ENCODE peak calls at places on chromosomes 5 and 9, in eight cellular contexts. Y is heart left ventricle, M is GM12865, T is BJ, Q is lower leg skin, F is bronchial epithelial cell, N is IMR-90, S is fibroblast of pulmonary artery. L is an unnamed sample.

GRCh38 chr9:107739601-107740082 is 250.1 kb upstream of the KLF4 start:
- DNase-seq in Y (peak; percentile 71), M (no peak), T (no peak), Q (peak; percentile 92), F (peak; percentile 83), N (peak; percentile 15), S (peak; percentile 78), L (no peak)

GRCh38 chr9:96655198-96655851 is at the start of gene PRXL2C:
- DNase-seq in Y (peak; percentile 91), M (peak; percentile 72), T (peak; percentile 17), Q (peak; percentile 97), F (peak; percentile 49), N (peak; percentile 52), S (peak; percentile 63), L (peak; percentile 60)

GRCh38 chr5:68178579-68178978 is 37.0 kb upstream of the PIK3R1 start:
- DNase-seq in Y (no peak), M (no peak), T (no peak), Q (no peak), F (peak; percentile 73), N (no peak), S (peak; percentile 11), L (no peak)

GRCh38 chr5:152072076-152072475 is 147.4 kb upstream of the GLRA1 start:
- DNase-seq in Y (no peak), M (no peak), T (no peak), Q (no peak), F (no peak), N (no peak), S (peak; percentile 50), L (no peak)

GRCh38 chr5:77869115-77869798 is 93.1 kb upstream of the TBCA start:
- DNase-seq in Y (no peak), M (no peak), T (no peak), Q (no peak), F (no peak), N (no peak), S (no peak), L (no peak)

GRCh38 chr5:74161171-74161570 is 479.4 kb downstream of the ENC1 start:
- DNase-seq in Y (no peak), M (no peak), T (no peak), Q (no peak), F (no peak), N (peak; percentile 4), S (no peak), L (no peak)

GRCh38 chr5:7876867-7877266 is 7.9 kb downstream of the MTRR start:
- DNase-seq in Y (no peak), M (peak; percentile 48), T (no peak), Q (no peak), F (peak; percentile 70), N (peak; percentile 75), S (peak; percentile 24), L (no peak)

GRCh38 chr5:66877843-66878242 is 281.6 kb downstream of the MAST4 start:
- DNase-seq in Y (no peak), M (no peak), T (no peak), Q (no peak), F (peak; percentile 69), N (peak; percentile 47), S (peak; percentile 37), L (no peak)

GRCh38 chr5:160390787-160391696 is 8.8 kb downstream of the FAM200C start:
- DNase-seq in Y (no peak), M (peak; percentile 11), T (no peak), Q (no peak), F (peak; percentile 26), N (peak; percentile 36), S (peak; percentile 50), L (no peak)

GRCh38 chr5:146628950-146629349 is 113.0 kb upstream of the GPR151 start:
- DNase-seq in Y (no peak), M (no peak), T (no peak), Q (no peak), F (no peak), N (no peak), S (no peak), L (no peak)

GRCh38 chr5:123429993-123430392 is 6.8 kb upstream of the CEP120 start:
- DNase-seq in Y (no peak), M (no peak), T (no peak), Q (no peak), F (peak; percentile 98), N (peak; percentile 94), S (peak; percentile 98), L (no peak)

GRCh38 chr5:126449751-126450271 is 26.6 kb downstream of the GRAMD2B start:
- DNase-seq in Y (no peak), M (peak; percentile 87), T (no peak), Q (no peak), F (peak; percentile 99), N (peak; percentile 77), S (peak; percentile 63), L (no peak)

GRCh38 chr9:83976372-83976771 is 3.6 kb downstream of the HNRNPK start:
- DNase-seq in Y (no peak), M (no peak), T (no peak), Q (no peak), F (no peak), N (no peak), S (no peak), L (no peak)

GRCh38 chr9:90460220-90460619 is 182.4 kb downstream of the DIRAS2 start:
- DNase-seq in Y (no peak), M (no peak), T (no peak), Q (no peak), F (no peak), N (no peak), S (no peak), L (no peak)

GRCh38 chr5:102875672-102876071 is 120.6 kb downstream of the PAM start:
- DNase-seq in Y (no peak), M (no peak), T (no peak), Q (no peak), F (no peak), N (no peak), S (no peak), L (no peak)

GRCh38 chr5:112957970-112958773 is 18.4 kb upstream of the DCP2 start:
- DNase-seq in Y (peak; percentile 85), M (peak; percentile 75), T (peak; percentile 81), Q (peak; percentile 89), F (peak; percentile 96), N (peak; percentile 98), S (peak; percentile 91), L (no peak)

GRCh38 chr5:151167022-151167421 is 9.4 kb upstream of the ANXA6 start:
- DNase-seq in Y (no peak), M (no peak), T (no peak), Q (no peak), F (no peak), N (no peak), S (no peak), L (no peak)

GRCh38 chr5:114317751-114318150 is 44.1 kb upstream of the KCNN2 start:
- DNase-seq in Y (no peak), M (no peak), T (no peak), Q (no peak), F (no peak), N (no peak), S (no peak), L (no peak)

GRCh38 chr9:214488-215448 is at the start of gene DOCK8:
- DNase-seq in Y (peak; percentile 67), M (peak; percentile 91), T (no peak), Q (peak; percentile 93), F (peak; percentile 29), N (no peak), S (peak; percentile 38), L (peak; percentile 49)
- TF ChIP-seq CTCF in Y (no peak), M (peak; percentile 66), T (no peak), Q (no peak), F (peak; percentile 56), N (no peak), S (no peak), L (no peak)

GRCh38 chr9:132631280-132631679 is 38.5 kb downstream of the DDX31 start:
- DNase-seq in Y (no peak), M (no peak), T (peak; percentile 24), Q (no peak), F (peak; percentile 89), N (peak; percentile 87), S (no peak), L (no peak)
- TF ChIP-seq CTCF in Y (no peak), M (no peak), T (peak; percentile 19), Q (no peak), F (no peak), N (no peak), S (no peak), L (no peak)

DNA sequence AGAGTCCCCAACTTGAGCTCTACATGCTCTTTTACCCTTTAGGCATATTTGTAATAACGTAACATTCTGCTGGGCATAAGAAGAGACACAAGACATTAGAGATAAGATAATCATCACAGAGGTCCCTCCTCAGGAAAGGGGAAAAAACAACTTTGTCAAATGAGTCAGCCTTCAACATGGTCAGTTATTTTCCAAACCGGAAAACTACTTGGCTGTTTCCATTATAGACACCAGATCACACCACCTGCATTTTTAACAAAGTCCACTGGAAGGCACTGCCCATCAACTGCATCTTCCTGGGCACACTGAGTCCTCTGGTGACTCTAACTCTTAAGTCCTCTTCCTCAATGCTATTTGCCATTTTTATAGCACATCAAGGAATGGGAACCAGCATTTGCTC is 221.8 kb downstream of the FAM114A2 start:
- DNase-seq in Y (no peak), M (no peak), T (no peak), Q (no peak), F (no peak), N (no peak), S (no peak), L (no peak)
- TF ChIP-seq CTCF in Y (no peak), M (no peak), T (no peak), Q (no peak), F (no peak), N (no peak), S (no peak), L (no peak)

DNA sequence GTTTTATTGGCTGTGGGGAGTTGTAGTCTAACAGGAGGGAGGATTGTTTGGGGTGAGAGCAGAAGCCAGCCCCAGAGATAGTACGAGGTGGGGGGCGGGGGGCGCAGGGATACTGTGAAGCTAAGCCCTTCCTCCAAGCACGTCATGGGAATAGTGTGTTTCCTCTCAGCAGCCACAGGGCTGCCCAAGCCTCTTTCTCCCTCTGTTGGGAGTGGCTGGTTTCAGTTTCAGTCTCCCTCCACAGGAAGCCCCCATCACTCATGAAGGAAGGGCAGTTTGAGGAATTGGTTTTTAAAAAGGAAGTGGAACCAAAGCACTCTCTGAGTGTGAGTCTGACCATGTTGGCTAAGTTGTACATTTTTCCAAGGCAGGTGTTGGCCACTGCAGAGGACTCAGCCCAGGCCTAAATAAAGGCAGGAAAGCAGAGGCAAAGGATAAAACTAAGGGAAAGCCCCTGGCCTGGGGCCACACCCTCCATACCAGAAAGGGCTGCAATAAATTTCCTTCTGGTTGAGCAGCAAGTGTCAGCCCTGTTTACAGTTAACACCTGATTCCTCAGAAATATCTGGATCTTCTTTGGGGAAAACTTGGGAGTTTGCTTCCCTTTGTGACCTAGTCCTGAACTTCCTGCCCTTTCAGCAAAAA is 3.2 kb downstream of the RAB24 start:
- DNase-seq in Y (peak; percentile 66), M (peak; percentile 84), T (no peak), Q (no peak), F (peak; percentile 61), N (peak; percentile 80), S (peak; percentile 72), L (no peak)
- TF ChIP-seq CTCF in Y (no peak), M (no peak), T (peak; percentile 42), Q (no peak), F (peak; percentile 7), N (peak; percentile 28), S (peak; percentile 41), L (no peak)

GRCh38 chr5:55994998-55995914 is 493 bp upstream of the IL6ST start:
- DNase-seq in Y (peak; percentile 99), M (peak; percentile 97), T (peak; percentile 81), Q (peak; percentile 99), F (peak; percentile 83), N (peak; percentile 96), S (peak; percentile 99), L (peak; percentile 98)
- TF ChIP-seq CTCF in Y (no peak), M (no peak), T (no peak), Q (peak; percentile 30), F (peak; percentile 8), N (peak; percentile 22), S (no peak), L (no peak)

GRCh38 chr5:93845376-93845775 is 104.0 kb upstream of the POU5F2 start:
- DNase-seq in Y (no peak), M (no peak), T (no peak), Q (no peak), F (no peak), N (no peak), S (no peak), L (no peak)
- TF ChIP-seq CTCF in Y (no peak), M (no peak), T (no peak), Q (no peak), F (no peak), N (no peak), S (no peak), L (no peak)